ENCODE peak calls at places on chromosome 17, in nine cellular contexts. F, V, X, D, E, A, O, J and U are unnamed samples.

GRCh38 chr17:35578195-35578928 is at the start of gene PEX12:
- DNase-seq in F (no peak), V (peak; percentile 87), X (peak; percentile 88), D (peak; percentile 79), E (peak; percentile 92), A (peak; percentile 80), O (peak; percentile 79), J (peak; percentile 81), U (peak; percentile 81)

GRCh38 chr17:10032142-10032541 is 127.1 kb upstream of the RCVRN start:
- DNase-seq in F (no peak), V (no peak), X (no peak), D (no peak), E (no peak), A (peak; percentile 21), O (no peak), J (no peak), U (no peak)

GRCh38 chr17:44610871-44611270 is 45.4 kb upstream of the MEIOC start:
- DNase-seq in F (no peak), V (no peak), X (no peak), D (no peak), E (no peak), A (no peak), O (no peak), J (no peak), U (no peak)

GRCh38 chr17:65115721-65116312 is 21.4 kb upstream of the RGS9 start:
- DNase-seq in F (no peak), V (no peak), X (no peak), D (no peak), E (no peak), A (no peak), O (no peak), J (no peak), U (no peak)

GRCh38 chr17:50918933-50919296 is 52.8 kb upstream of the TOB1 start:
- DNase-seq in F (no peak), V (peak; percentile 59), X (peak; percentile 62), D (no peak), E (no peak), A (peak; percentile 35), O (no peak), J (no peak), U (no peak)

GRCh38 chr17:82247856-82248671 is 19.2 kb downstream of the SLC16A3 start:
- DNase-seq in F (no peak), V (peak; percentile 42), X (no peak), D (peak; percentile 34), E (peak; percentile 52), A (no peak), O (no peak), J (no peak), U (no peak)

GRCh38 chr17:561118-561517 is 153.5 kb downstream of the VPS53 start:
- DNase-seq in F (no peak), V (no peak), X (no peak), D (peak; percentile 30), E (no peak), A (peak; percentile 85), O (no peak), J (no peak), U (peak; percentile 34)

GRCh38 chr17:68740555-68741447 is 139.6 kb upstream of the FAM20A start:
- DNase-seq in F (no peak), V (no peak), X (no peak), D (no peak), E (no peak), A (no peak), O (no peak), J (no peak), U (no peak)

GRCh38 chr17:82497483-82498405 is 21.8 kb upstream of the FOXK2 start:
- DNase-seq in F (no peak), V (no peak), X (no peak), D (peak; percentile 60), E (no peak), A (peak; percentile 82), O (peak; percentile 71), J (no peak), U (peak; percentile 66)

GRCh38 chr17:50458290-50458689 is 10.4 kb downstream of the CHAD start:
- DNase-seq in F (no peak), V (no peak), X (no peak), D (no peak), E (no peak), A (no peak), O (no peak), J (no peak), U (no peak)

GRCh38 chr17:76801706-76802105 is 63.8 kb downstream of the MFSD11 start:
- DNase-seq in F (no peak), V (no peak), X (no peak), D (no peak), E (no peak), A (no peak), O (no peak), J (no peak), U (no peak)

GRCh38 chr17:70780031-70780430 is 610.7 kb downstream of the KCNJ2 start:
- DNase-seq in F (no peak), V (no peak), X (no peak), D (no peak), E (no peak), A (peak; percentile 55), O (no peak), J (no peak), U (no peak)

DNA sequence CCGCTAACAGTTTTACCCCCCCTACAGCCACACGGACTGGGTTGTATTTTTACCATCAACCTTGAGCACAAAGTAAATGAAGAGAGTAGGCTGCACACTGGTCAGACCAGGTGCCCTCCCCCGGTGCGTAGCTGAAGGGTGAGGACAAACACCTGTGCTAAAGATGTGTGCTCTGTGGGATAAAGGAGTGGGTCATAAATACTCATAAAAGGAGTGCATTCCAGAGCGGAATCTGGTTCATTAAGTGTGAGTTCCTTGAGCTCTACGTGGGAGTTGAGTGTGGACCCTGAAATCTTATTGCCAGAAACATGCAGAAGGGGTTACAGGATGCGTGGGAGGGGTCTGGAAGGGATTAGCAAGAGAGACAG is 217.0 kb downstream of the CCDC182 start:
- DNase-seq in F (no peak), V (no peak), X (no peak), D (no peak), E (no peak), A (no peak), O (no peak), J (no peak), U (no peak)
- TF ChIP-seq CTCF in F (no peak), V (no peak), X (no peak), D (no peak), E (no peak), A (no peak), O (no peak), J (no peak), U (no peak)

GRCh38 chr17:42979511-42980273 is at the start of gene PTGES3L:
- DNase-seq in F (no peak), V (peak; percentile 91), X (no peak), D (peak; percentile 84), E (no peak), A (peak; percentile 48), O (no peak), J (no peak), U (peak; percentile 82)

GRCh38 chr17:42984486-42984885 is 4.1 kb downstream of the RUNDC1 start:
- DNase-seq in F (no peak), V (no peak), X (no peak), D (no peak), E (no peak), A (no peak), O (no peak), J (no peak), U (no peak)

GRCh38 chr17:42982266-42982665 is 1.9 kb downstream of the RUNDC1 start:
- DNase-seq in F (no peak), V (no peak), X (no peak), D (no peak), E (no peak), A (no peak), O (no peak), J (no peak), U (no peak)

GRCh38 chr17:42980274-42980765 is at the start of gene RUNDC1:
- DNase-seq in F (no peak), V (peak; percentile 98), X (peak; percentile 97), D (peak; percentile 97), E (peak; percentile 97), A (peak; percentile 73), O (peak; percentile 91), J (peak; percentile 59), U (peak; percentile 97)

DNA sequence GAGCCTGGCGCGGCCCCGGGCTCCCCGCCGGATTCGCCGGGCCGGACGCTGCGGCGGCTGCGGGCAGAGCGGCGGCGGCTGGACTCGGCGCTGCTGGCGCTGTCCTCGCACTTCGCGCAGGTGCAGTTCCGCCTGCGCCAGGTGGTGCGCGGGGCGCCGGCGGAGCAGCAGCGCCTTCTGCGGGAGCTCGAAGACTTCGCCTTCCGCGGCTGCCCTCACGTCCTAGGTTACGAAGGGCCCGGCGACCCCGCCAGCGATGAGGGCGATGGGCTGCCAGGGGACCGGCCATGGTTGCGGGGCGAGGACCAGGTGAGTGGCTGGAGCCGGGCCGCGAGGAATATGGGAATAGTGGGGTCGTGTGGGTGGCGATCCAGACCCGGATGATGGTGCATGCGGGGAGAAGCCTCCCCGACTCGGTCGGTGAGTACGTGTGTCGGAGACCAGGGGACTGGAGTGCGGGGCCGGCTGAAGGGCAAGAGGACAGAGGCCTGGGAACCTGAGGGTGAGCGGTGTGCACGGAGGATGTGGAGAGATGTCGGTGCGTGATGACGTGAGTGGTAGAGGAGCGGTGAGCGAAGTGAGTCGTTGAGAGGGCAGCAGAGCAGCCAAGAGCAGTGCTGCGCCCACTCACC is 517 bp downstream of the RUNDC1 start:
- DNase-seq in F (no peak), V (peak; percentile 65), X (peak; percentile 61), D (peak; percentile 81), E (peak; percentile 79), A (peak; percentile 64), O (peak; percentile 83), J (peak; percentile 31), U (peak; percentile 85)
- TF ChIP-seq CTCF in F (no peak), V (no peak), X (no peak), D (no peak), E (peak; percentile 14), A (no peak), O (peak; percentile 23), J (no peak), U (peak; percentile 41)

GRCh38 chr17:5019475-5019956 is 15.7 kb downstream of the SLC52A1 start:
- DNase-seq in F (no peak), V (peak; percentile 54), X (no peak), D (peak; percentile 60), E (no peak), A (peak; percentile 12), O (no peak), J (no peak), U (peak; percentile 53)
- TF ChIP-seq CTCF in F (no peak), V (peak; percentile 12), X (no peak), D (no peak), E (no peak), A (peak; percentile 3), O (peak; percentile 38), J (no peak), U (peak; percentile 45)

DNA sequence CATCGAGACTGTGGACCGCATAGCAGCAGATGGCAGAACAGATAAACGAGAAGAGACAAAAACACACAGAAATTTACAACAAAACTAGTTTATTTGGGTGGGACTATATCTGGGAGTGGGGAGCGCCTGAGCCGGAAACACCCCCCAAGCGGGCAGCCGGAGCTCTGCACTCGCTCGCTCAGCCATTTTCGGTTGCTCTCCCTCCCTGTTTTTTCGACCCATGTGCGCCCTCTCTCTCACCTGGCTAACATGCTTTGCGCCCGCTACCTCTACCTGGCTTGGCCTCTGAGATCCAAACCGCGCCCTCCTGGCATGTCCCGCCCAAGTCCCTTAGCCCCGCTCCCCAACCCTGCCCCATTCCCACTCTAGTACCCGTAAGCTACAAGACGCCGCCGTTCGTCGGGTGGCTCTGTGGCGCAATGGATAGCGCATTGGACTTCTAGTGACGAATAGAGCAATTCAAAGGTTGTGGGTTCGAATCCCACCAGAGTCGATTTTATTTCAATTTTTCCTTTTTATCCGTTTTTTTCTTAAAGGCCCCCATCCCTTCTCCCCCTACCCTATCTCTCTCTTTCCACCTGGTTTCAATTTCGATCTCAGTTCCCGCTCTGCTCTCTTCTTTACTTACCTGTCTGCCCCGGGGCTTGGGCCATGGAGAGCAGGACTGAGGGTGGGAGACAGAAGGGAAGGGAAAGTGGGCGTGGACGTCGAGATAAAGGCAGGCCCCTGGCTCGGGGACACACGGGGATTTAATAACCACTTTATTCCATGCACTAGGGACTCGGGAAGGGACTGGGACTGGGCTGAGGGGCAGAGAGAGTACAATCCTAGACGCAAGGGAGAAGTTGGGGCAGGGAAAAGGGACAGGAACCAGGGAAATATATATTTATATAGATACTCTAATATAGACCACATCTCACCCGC is 2.5 kb upstream of the ALOXE3 start:
- DNase-seq in F (no peak), V (peak; percentile 71), X (peak; percentile 66), D (peak; percentile 78), E (peak; percentile 85), A (peak; percentile 69), O (peak; percentile 86), J (peak; percentile 88), U (peak; percentile 76)
- TF ChIP-seq CTCF in F (peak; percentile 24), V (peak; percentile 49), X (no peak), D (peak; percentile 5), E (peak; percentile 31), A (peak; percentile 25), O (peak; percentile 44), J (no peak), U (peak; percentile 12)